ENCODE peak calls at places on chromosomes 11 and 22, in ten cellular contexts. A, V, W, Q, F, E, B, G, C and I are unnamed samples.

GRCh38 chr11:12917830-12918229 is 91.3 kb upstream of the RASSF10 start:
- ATAC-seq in Q (no peak), W (no peak), G (no peak), B (no peak), A (no peak), C (no peak), V (no peak), E (no peak), F (no peak), I (no peak)

GRCh38 chr11:27312110-27312509 is 50.9 kb downstream of the CCDC34 start:
- ATAC-seq in Q (no peak), W (no peak), V (peak), B (no peak), A (no peak), G (no peak), F (no peak), E (no peak), C (no peak), I (no peak)

GRCh38 chr11:116882386-116882785 is 45.0 kb upstream of the APOA1 start:
- ATAC-seq in C (no peak), V (no peak), Q (no peak), G (no peak), F (peak), A (no peak), W (no peak), E (no peak), B (no peak), I (peak)

GRCh38 chr22:37659066-37659896 is 758 bp downstream of the PDXP start:
- ATAC-seq in F (no peak), E (no peak), C (peak), A (no peak), V (peak), Q (no peak), G (peak), B (no peak), W (no peak), I (peak)

GRCh38 chr11:64875369-64876225 is 2.8 kb downstream of the EHD1 start:
- ATAC-seq in F (no peak), G (no peak), W (no peak), C (no peak), E (no peak), V (no peak), B (no peak), A (no peak), Q (peak), I (no peak)

GRCh38 chr11:116925050-116925449 is 87.6 kb upstream of the APOA1 start:
- ATAC-seq in E (no peak), C (no peak), F (no peak), B (no peak), W (no peak), A (peak), V (no peak), G (peak), Q (no peak), I (no peak)

GRCh38 chr11:46333129-46333947 is 13.9 kb upstream of the DGKZ start:
- ATAC-seq in G (peak), B (peak), A (peak), W (peak), F (peak), Q (no peak), V (peak), E (peak), C (no peak), I (peak)

GRCh38 chr11:35173620-35174278 is 34.8 kb downstream of the CD44 start:
- ATAC-seq in F (peak), C (no peak), V (peak), E (no peak), G (peak), W (no peak), Q (no peak), B (no peak), A (peak), I (no peak)

GRCh38 chr11:75642402-75643113 is 26.3 kb downstream of the MAP6 start:
- ATAC-seq in E (no peak), G (no peak), F (no peak), B (no peak), C (no peak), Q (no peak), V (no peak), A (no peak), W (no peak), I (no peak)

GRCh38 chr11:10584071-10584501 is 15.6 kb upstream of the LYVE1 start:
- ATAC-seq in Q (no peak), F (no peak), A (no peak), E (no peak), B (no peak), V (no peak), C (no peak), G (no peak), W (no peak), I (no peak)

GRCh38 chr11:108218912-108219783 is 3.3 kb downstream of the NPAT start:
- ATAC-seq in C (no peak), G (no peak), V (no peak), Q (no peak), W (no peak), E (no peak), F (no peak), A (no peak), B (no peak), I (no peak)

GRCh38 chr11:76459299-76459698 is 14.5 kb downstream of the EMSY start:
- ATAC-seq in G (no peak), B (no peak), C (peak), W (no peak), F (no peak), V (peak), A (no peak), Q (no peak), E (no peak), I (no peak)

GRCh38 chr11:57097149-57097548 is 84.6 kb upstream of the LRRC55 start:
- ATAC-seq in B (no peak), C (no peak), W (no peak), F (peak), V (no peak), E (no peak), G (no peak), Q (no peak), A (no peak), I (no peak)

GRCh38 chr11:62033191-62034044 is 66.0 kb upstream of the FTH1 start:
- ATAC-seq in G (peak), F (no peak), B (no peak), Q (no peak), V (no peak), E (no peak), C (peak), A (peak), W (no peak), I (no peak)